ENCODE peak calls at places on chromosomes 2 and 18, in nine cellular contexts. W is fibroblast of lung, I is mucosa of descending colon, Q is brain microvascular endothelial cell, L is astrocyte of the spinal cord, D is foreskin fibroblast, M is epithelial cell of esophagus, X is AG10803, C is breast epithelium. U is an unnamed sample.

GRCh38 chr18:47254341-47254939 is 3.0 kb upstream of the SKOR2 start:
- DNase-seq in Q (peak), I (peak), D (peak), X (peak), C (no peak), M (peak), W (peak), L (peak), U (peak)

GRCh38 chr2:20350105-20350712 is 435 bp downstream of the PUM2 start:
- DNase-seq in Q (no peak), W (peak), L (peak), C (peak), X (no peak), I (peak), M (peak), D (peak), U (peak)

GRCh38 chr2:120405769-120406119 is 59.8 kb downstream of the INHBB start:
- DNase-seq in W (no peak), L (no peak), D (no peak), M (no peak), Q (no peak), I (peak), C (no peak), X (no peak), U (no peak)

GRCh38 chr18:74682141-74682997 is 84.7 kb downstream of the ZNF407 start:
- DNase-seq in M (peak), D (peak), I (no peak), Q (no peak), W (peak), L (peak), X (no peak), C (no peak), U (no peak)

GRCh38 chr2:172195836-172196376 is 93.2 kb upstream of the DLX2 start:
- DNase-seq in I (peak), C (no peak), M (peak), W (no peak), D (no peak), L (no peak), Q (no peak), X (no peak), U (no peak)

GRCh38 chr2:157257312-157258252 is at the start of gene GALNT5:
- DNase-seq in C (no peak), M (peak), X (peak), D (peak), W (peak), Q (peak), L (peak), I (peak), U (peak)

GRCh38 chr2:126859631-126860030 is 39.1 kb upstream of the TEX51 start:
- DNase-seq in I (no peak), M (no peak), D (no peak), X (no peak), C (no peak), W (no peak), L (no peak), Q (no peak), U (no peak)

GRCh38 chr2:45379399-45380087 is 231.5 kb downstream of the SRBD1 start:
- DNase-seq in I (no peak), C (no peak), M (no peak), L (no peak), Q (no peak), D (no peak), W (no peak), X (no peak), U (no peak)

GRCh38 chr2:53103661-53104060 is 663.9 kb upstream of the CHAC2 start:
- DNase-seq in I (no peak), X (no peak), Q (no peak), W (peak), L (peak), M (no peak), D (peak), C (no peak), U (no peak)

GRCh38 chr2:234851451-234851850 is 100.4 kb upstream of the SH3BP4 start:
- DNase-seq in X (no peak), W (no peak), M (no peak), C (no peak), I (no peak), L (no peak), D (no peak), Q (no peak), U (no peak)

GRCh38 chr2:1286929-1287328 is 126.3 kb upstream of the TPO start:
- DNase-seq in I (no peak), Q (no peak), C (no peak), M (no peak), W (no peak), X (no peak), L (no peak), D (peak), U (no peak)

GRCh38 chr2:182767578-182767977 is 51.5 kb downstream of the DNAJC10 start:
- DNase-seq in Q (peak), X (peak), D (peak), M (peak), L (peak), I (no peak), C (no peak), W (peak), U (no peak)

GRCh38 chr18:74387362-74387761 is 69.7 kb downstream of the DIPK1C start:
- DNase-seq in I (no peak), Q (no peak), X (peak), M (no peak), C (no peak), D (no peak), W (no peak), L (no peak), U (no peak)

GRCh38 chr2:232611559-232612218 is 21.7 kb upstream of the EFHD1 start:
- DNase-seq in W (peak), I (peak), M (peak), D (peak), C (peak), X (peak), Q (peak), L (peak), U (peak)

GRCh38 chr2:239800785-239801184 is 224.4 kb downstream of the NDUFA10 start:
- DNase-seq in I (no peak), X (no peak), M (no peak), W (no peak), D (no peak), L (no peak), C (peak), Q (no peak), U (no peak)

GRCh38 chr2:227191367-227191766 is 26.9 kb downstream of the COL4A3 start:
- DNase-seq in Q (peak), W (peak), C (no peak), L (peak), D (peak), I (no peak), X (peak), M (no peak), U (peak)

GRCh38 chr18:23671564-23671963 is 8.9 kb upstream of the ANKRD29 start:
- DNase-seq in X (no peak), C (no peak), D (no peak), M (no peak), L (no peak), I (no peak), W (no peak), Q (no peak), U (no peak)

GRCh38 chr18:48940854-48941531 is 9.8 kb downstream of the SMAD7 start:
- DNase-seq in W (no peak), X (no peak), C (no peak), L (no peak), Q (no peak), I (peak), D (no peak), M (no peak), U (no peak)

GRCh38 chr2:49490710-49491109 is 336.4 kb upstream of the FSHR start:
- DNase-seq in D (no peak), W (no peak), Q (no peak), M (peak), X (no peak), I (peak), C (no peak), L (no peak), U (peak)

GRCh38 chr2:137316075-137316474 is 550.7 kb downstream of the THSD7B start:
- DNase-seq in L (no peak), X (peak), M (no peak), W (no peak), D (no peak), C (no peak), Q (no peak), I (no peak), U (no peak)

GRCh38 chr2:48723125-48723524 is 32.4 kb downstream of the LHCGR start:
- DNase-seq in L (peak), C (no peak), M (peak), W (peak), D (peak), I (no peak), Q (peak), X (peak), U (no peak)

GRCh38 chr2:140797718-140798117 is 1333.1 kb downstream of the LRP1B start:
- DNase-seq in M (peak), X (no peak), I (no peak), Q (no peak), W (no peak), C (no peak), L (no peak), D (no peak), U (no peak)

GRCh38 chr2:133773862-133774674 is 205.8 kb upstream of the NCKAP5 start:
- DNase-seq in D (no peak), L (no peak), Q (no peak), X (no peak), I (no peak), W (peak), M (no peak), C (no peak), U (no peak)

GRCh38 chr18:64097497-64097896 is 51.4 kb downstream of the LINC00305 start:
- DNase-seq in C (no peak), L (peak), I (no peak), W (no peak), D (peak), X (no peak), M (peak), Q (no peak), U (no peak)

GRCh38 chr18:64091526-64091925 is 57.4 kb downstream of the LINC00305 start:
- DNase-seq in C (no peak), W (no peak), Q (no peak), D (no peak), L (no peak), I (no peak), X (no peak), M (no peak), U (no peak)

GRCh38 chr18:64094210-64094609 is 54.7 kb downstream of the LINC00305 start:
- DNase-seq in M (no peak), L (no peak), W (no peak), Q (no peak), C (no peak), I (no peak), D (no peak), X (no peak), U (no peak)

GRCh38 chr18:64090876-64091275 is 58.0 kb downstream of the LINC00305 start:
- DNase-seq in D (no peak), M (peak), X (no peak), Q (no peak), W (no peak), I (no peak), C (no peak), L (no peak), U (no peak)

GRCh38 chr18:64095056-64095455 is 53.8 kb downstream of the LINC00305 start:
- DNase-seq in M (no peak), D (no peak), Q (no peak), X (no peak), W (no peak), C (no peak), L (no peak), I (no peak), U (no peak)
- TF ChIP-seq CTCF in M (no peak), D (no peak), Q (no peak), X (no peak), W (no peak), C (no peak), L (no peak), I (no peak), U (no peak)

GRCh38 chr18:42072407-42072806 is 117.4 kb downstream of the PIK3C3 start:
- DNase-seq in Q (no peak), L (no peak), D (no peak), W (no peak), M (no peak), X (no peak), I (no peak), C (no peak), U (no peak)
- TF ChIP-seq CTCF in Q (no peak), L (no peak), D (no peak), W (no peak), M (no peak), X (peak), I (no peak), C (no peak), U (no peak)

GRCh38 chr2:82282111-82282882 is 1977.7 kb upstream of the LRRTM1 start:
- DNase-seq in Q (no peak), L (no peak), W (no peak), D (no peak), X (no peak), M (no peak), I (no peak), C (no peak), U (peak)
- TF ChIP-seq CTCF in Q (peak), L (no peak), W (no peak), D (no peak), X (no peak), M (no peak), I (no peak), C (no peak), U (peak)

DNA sequence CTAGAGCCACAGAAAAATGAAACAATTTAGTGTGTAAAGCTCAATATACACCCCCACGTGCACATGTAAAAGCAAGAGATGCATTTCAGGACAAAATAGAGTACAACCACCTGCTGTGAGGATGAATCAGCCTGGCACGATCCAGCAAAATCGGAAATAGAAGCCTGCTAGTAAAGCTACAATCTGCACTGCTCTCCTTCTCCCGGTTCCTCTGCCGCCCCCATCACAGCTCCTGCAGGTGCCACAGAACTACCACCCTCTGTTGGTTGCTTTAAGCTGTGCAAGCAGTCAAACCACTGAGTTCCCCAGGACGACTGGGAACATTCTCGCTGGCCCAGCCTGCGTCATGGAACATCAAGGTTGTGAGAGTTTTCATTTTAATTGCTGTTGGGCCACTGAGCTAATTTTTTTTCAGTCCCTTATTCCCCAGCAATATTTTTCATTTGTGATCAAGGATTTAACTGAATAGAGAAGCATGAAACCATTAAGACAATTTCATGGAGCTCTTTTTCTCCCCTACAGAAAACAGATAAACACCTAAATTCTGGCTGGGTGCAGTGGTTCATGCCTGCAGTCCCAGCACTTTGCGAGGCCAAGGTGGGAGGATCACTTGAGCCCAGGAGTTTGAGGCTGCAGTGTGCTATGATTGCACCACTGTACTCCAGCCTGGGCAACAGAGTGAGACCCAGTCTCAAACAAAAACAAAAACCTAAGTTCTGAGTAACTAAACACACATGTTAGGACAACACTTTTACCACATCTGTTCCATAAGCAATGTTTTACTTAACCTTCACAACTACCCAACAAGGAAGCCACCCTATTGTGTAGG is 47.6 kb upstream of the MAPRE3 start:
- DNase-seq in M (peak), D (peak), C (no peak), I (peak), L (peak), Q (peak), W (peak), X (peak), U (peak)
- TF ChIP-seq CTCF in M (peak), D (peak), C (peak), I (no peak), L (peak), Q (peak), W (peak), X (peak), U (peak)

GRCh38 chr2:159168707-159169106 is 117.8 kb downstream of the WDSUB1 start:
- DNase-seq in I (no peak), X (peak), L (peak), D (peak), M (no peak), Q (peak), C (no peak), W (peak), U (no peak)
- TF ChIP-seq CTCF in I (no peak), X (peak), L (peak), D (peak), M (peak), Q (peak), C (no peak), W (no peak), U (no peak)

U was measured in nephron progenitor cell.